ENCODE peak calls at places on chromosome 7, in four cellular contexts. F is K562, N is HepG2, H is WTC11. M is an unnamed sample.

GRCh38 chr7:74604326-74605020 is 53.0 kb upstream of the GTF2I start:
- DNase-seq in N (no peak), F (no peak), H (no peak), M (no peak)

GRCh38 chr7:37211097-37211496 is 237.6 kb downstream of the ELMO1 start:
- DNase-seq in F (no peak), N (no peak), H (no peak), M (no peak)

GRCh38 chr7:55178863-55179773 is 160.3 kb downstream of the EGFR start:
- DNase-seq in H (no peak), F (no peak), N (peak; percentile 95), M (no peak)

GRCh38 chr7:115997221-115997620 is 33.3 kb downstream of the TFEC start:
- DNase-seq in F (no peak), H (no peak), N (no peak), M (no peak)

GRCh38 chr7:1137517-1138167 is 22.4 kb downstream of the ZFAND2A start:
- DNase-seq in H (no peak), N (no peak), F (no peak), M (no peak)

GRCh38 chr7:36280840-36281812 is 108.5 kb upstream of the ANLN start:
- DNase-seq in N (no peak), F (peak; percentile 22), H (peak; percentile 52), M (no peak)

GRCh38 chr7:128882134-128882533 is 19.5 kb downstream of the ATP6V1F start:
- DNase-seq in H (no peak), N (no peak), F (no peak), M (no peak)

GRCh38 chr7:127874951-127875608 is 156.2 kb downstream of the LRRC4 start:
- DNase-seq in H (no peak), N (no peak), F (no peak), M (no peak)

GRCh38 chr7:71694678-71695077 is 562.7 kb downstream of the GALNT17 start:
- DNase-seq in F (no peak), N (no peak), H (no peak), M (no peak)

DNA sequence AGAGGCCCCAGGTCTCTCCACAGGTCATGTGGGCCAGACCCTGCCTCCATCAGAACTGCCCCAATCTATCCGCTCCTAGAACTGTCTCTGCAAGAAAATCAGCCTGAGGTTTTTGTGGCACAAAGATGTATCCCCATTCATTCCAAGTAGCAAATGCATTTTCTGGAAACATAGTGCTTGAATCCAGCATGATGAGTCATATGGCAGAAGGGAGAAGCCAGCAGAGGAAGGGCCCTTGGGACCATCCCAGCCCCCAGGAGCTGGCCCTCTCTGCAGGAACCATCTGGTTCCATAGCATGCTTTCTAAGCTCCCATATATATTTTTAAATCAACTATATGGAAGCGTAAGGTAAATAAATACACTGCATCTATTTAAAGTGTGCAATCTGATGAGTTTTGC is 563.2 kb downstream of the GALNT17 start:
- DNase-seq in N (no peak), F (no peak), H (no peak), M (no peak)
- TF ChIP-seq ELF4 in N (no peak), F (no peak), H (no peak), M (no peak)

GRCh38 chr7:24868724-24869123 is 111.3 kb downstream of the OSBPL3 start:
- DNase-seq in F (no peak), N (no peak), H (no peak), M (no peak)

GRCh38 chr7:24869572-24869971 is 110.4 kb downstream of the OSBPL3 start:
- DNase-seq in H (no peak), N (no peak), F (no peak), M (no peak)

GRCh38 chr7:24864214-24864817 is 107.1 kb upstream of the GSDME start:
- DNase-seq in F (peak; percentile 94), N (no peak), H (no peak), M (no peak)

GRCh38 chr7:24862461-24862860 is 105.2 kb upstream of the GSDME start:
- DNase-seq in N (no peak), F (no peak), H (no peak), M (no peak)

DNA sequence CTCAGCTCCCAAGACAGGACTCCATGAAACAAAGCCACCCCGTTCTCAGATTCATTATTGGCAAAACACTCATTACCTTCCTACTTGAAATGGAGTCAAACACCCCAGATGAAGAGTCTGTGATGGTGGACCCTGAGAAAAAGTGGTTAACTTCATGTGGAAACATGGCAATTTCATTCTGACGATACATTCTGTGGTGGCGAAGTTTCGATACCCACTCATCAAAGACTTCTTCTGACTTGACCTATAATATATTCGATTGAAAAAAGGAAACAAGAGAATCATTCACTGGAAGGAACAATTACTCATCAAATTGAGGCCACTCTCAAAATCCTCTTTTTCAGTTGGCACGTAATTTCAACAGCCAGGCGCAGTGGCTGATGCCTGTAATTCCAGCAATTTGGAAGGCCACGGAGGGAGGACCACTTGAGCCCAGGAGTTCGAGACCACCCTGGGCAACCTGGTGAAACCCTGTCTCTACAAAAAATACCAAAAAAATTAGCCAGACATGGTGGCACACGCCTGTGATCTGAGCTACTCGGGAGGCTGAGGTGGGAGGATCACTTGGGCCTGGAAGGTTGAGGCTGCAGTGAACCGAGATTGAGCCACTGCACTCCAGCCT is 108.8 kb upstream of the GSDME start:
- DNase-seq in F (no peak), N (no peak), H (no peak), M (no peak)
- TF ChIP-seq ELF4 in F (no peak), N (no peak), H (no peak), M (no peak)

GRCh38 chr7:85341973-85342372 is 155.1 kb upstream of the SEMA3D start:
- DNase-seq in N (no peak), H (no peak), F (no peak), M (no peak)
- TF ChIP-seq ELF4 in N (no peak), H (no peak), F (no peak), M (no peak)

GRCh38 chr7:157903715-157904114 is 566.9 kb downstream of the DNAJB6 start:
- DNase-seq in N (no peak), H (no peak), F (no peak), M (no peak)

GRCh38 chr7:157903296-157903695 is 566.5 kb downstream of the DNAJB6 start:
- DNase-seq in N (no peak), H (no peak), F (no peak), M (no peak)

GRCh38 chr7:157898802-157899201 is 562.0 kb downstream of the DNAJB6 start:
- DNase-seq in H (no peak), F (no peak), N (no peak), M (no peak)

GRCh38 chr7:157900011-157900410 is 563.2 kb downstream of the DNAJB6 start:
- DNase-seq in F (no peak), N (no peak), H (no peak), M (no peak)

GRCh38 chr7:157901166-157901565 is 564.4 kb downstream of the DNAJB6 start:
- DNase-seq in H (no peak), N (no peak), F (no peak), M (no peak)
- TF ChIP-seq ELF4 in H (no peak), N (no peak), F (no peak), M (no peak)

M was measured in HEK293T.